ENCODE peak calls at places on chromosomes 13 and 19, in six cellular contexts. One of them, this sample, is unnamed.

GRCh38 chr13:45872574-45872973 is 21.0 kb upstream of the SIAH3 start:
- DNase-seq in nucleus accumbens: no peak
- DNase-seq in adrenal gland: no peak
- DNase-seq in T-helper 1 cell: no peak
- DNase-seq in uterus: no peak
- DNase-seq in tibial nerve: no peak
- DNase-seq in this sample: no peak

GRCh38 chr19:12946092-12946845 is 607 bp downstream of the RAD23A start:
- DNase-seq in T-helper 1 cell: peak; percentile 49
- DNase-seq in tibial nerve: no peak
- DNase-seq in uterus: peak; percentile 72
- DNase-seq in adrenal gland: peak; percentile 83
- DNase-seq in nucleus accumbens: peak; percentile 53
- DNase-seq in this sample: no peak

GRCh38 chr19:55353803-55354697 is 469 bp downstream of the COX6B2 start:
- DNase-seq in T-helper 1 cell: peak; percentile 77
- DNase-seq in adrenal gland: peak; percentile 55
- DNase-seq in nucleus accumbens: peak; percentile 25
- DNase-seq in uterus: peak; percentile 65
- DNase-seq in tibial nerve: no peak
- DNase-seq in this sample: no peak

GRCh38 chr13:57933606-57934005 is 302.1 kb downstream of the PCDH17 start:
- DNase-seq in uterus: no peak
- DNase-seq in nucleus accumbens: no peak
- DNase-seq in T-helper 1 cell: no peak
- DNase-seq in adrenal gland: no peak
- DNase-seq in tibial nerve: no peak
- DNase-seq in this sample: no peak

GRCh38 chr13:38752726-38753125 is 65.8 kb downstream of the FREM2 start:
- DNase-seq in nucleus accumbens: no peak
- DNase-seq in tibial nerve: no peak
- DNase-seq in T-helper 1 cell: no peak
- DNase-seq in uterus: no peak
- DNase-seq in adrenal gland: no peak
- DNase-seq in this sample: no peak

GRCh38 chr19:48203227-48203793 is 32.8 kb downstream of the ZSWIM9 start:
- DNase-seq in T-helper 1 cell: peak; percentile 15
- DNase-seq in nucleus accumbens: no peak
- DNase-seq in uterus: no peak
- DNase-seq in adrenal gland: no peak
- DNase-seq in tibial nerve: no peak
- DNase-seq in this sample: no peak

GRCh38 chr13:45257638-45258338 is 56.9 kb upstream of the KCTD4 start:
- DNase-seq in tibial nerve: no peak
- DNase-seq in nucleus accumbens: no peak
- DNase-seq in T-helper 1 cell: peak; percentile 29
- DNase-seq in uterus: no peak
- DNase-seq in adrenal gland: no peak
- DNase-seq in this sample: no peak

GRCh38 chr19:17671906-17672305 is 16.2 kb downstream of the UNC13A start:
- DNase-seq in tibial nerve: no peak
- DNase-seq in nucleus accumbens: no peak
- DNase-seq in T-helper 1 cell: peak; percentile 14
- DNase-seq in adrenal gland: no peak
- DNase-seq in uterus: no peak
- DNase-seq in this sample: no peak

GRCh38 chr13:43684947-43685725 is 101.6 kb downstream of the ENOX1 start:
- DNase-seq in tibial nerve: no peak
- DNase-seq in adrenal gland: no peak
- DNase-seq in T-helper 1 cell: no peak
- DNase-seq in uterus: no peak
- DNase-seq in nucleus accumbens: no peak
- DNase-seq in this sample: no peak

GRCh38 chr13:19597523-19597922 is 35.9 kb upstream of the MPHOSPH8 start:
- DNase-seq in nucleus accumbens: no peak
- DNase-seq in uterus: no peak
- DNase-seq in tibial nerve: no peak
- DNase-seq in T-helper 1 cell: no peak
- DNase-seq in adrenal gland: no peak
- DNase-seq in this sample: no peak

GRCh38 chr13:110319774-110320509 is 12.9 kb downstream of the COL4A2 start:
- DNase-seq in tibial nerve: no peak
- DNase-seq in T-helper 1 cell: peak; percentile 17
- DNase-seq in uterus: no peak
- DNase-seq in nucleus accumbens: no peak
- DNase-seq in adrenal gland: no peak
- DNase-seq in this sample: no peak

GRCh38 chr13:105537113-105537512 is 998.3 kb downstream of the EFNB2 start:
- DNase-seq in nucleus accumbens: no peak
- DNase-seq in adrenal gland: no peak
- DNase-seq in T-helper 1 cell: no peak
- DNase-seq in tibial nerve: no peak
- DNase-seq in uterus: no peak
- DNase-seq in this sample: no peak

GRCh38 chr19:29609636-29610035 is 3.6 kb downstream of the POP4 start:
- DNase-seq in nucleus accumbens: no peak
- DNase-seq in uterus: no peak
- DNase-seq in tibial nerve: no peak
- DNase-seq in adrenal gland: no peak
- DNase-seq in T-helper 1 cell: no peak
- DNase-seq in this sample: no peak

GRCh38 chr13:79933389-79933788 is 407.5 kb downstream of the SPRY2 start:
- DNase-seq in tibial nerve: no peak
- DNase-seq in adrenal gland: no peak
- DNase-seq in uterus: no peak
- DNase-seq in nucleus accumbens: no peak
- DNase-seq in T-helper 1 cell: no peak
- DNase-seq in this sample: no peak

GRCh38 chr19:13764821-13765394 is 586 bp downstream of the MRI1 start:
- DNase-seq in nucleus accumbens: peak; percentile 21
- DNase-seq in uterus: no peak
- DNase-seq in T-helper 1 cell: peak; percentile 25
- DNase-seq in adrenal gland: peak; percentile 47
- DNase-seq in tibial nerve: no peak
- DNase-seq in this sample: peak; percentile 89

GRCh38 chr13:91744284-91744683 is 345.9 kb downstream of the GPC5 start:
- DNase-seq in tibial nerve: no peak
- DNase-seq in adrenal gland: no peak
- DNase-seq in uterus: no peak
- DNase-seq in nucleus accumbens: no peak
- DNase-seq in T-helper 1 cell: no peak
- DNase-seq in this sample: no peak

GRCh38 chr13:51730927-51731326 is 73.0 kb downstream of the DHRS12 start:
- DNase-seq in T-helper 1 cell: no peak
- DNase-seq in uterus: no peak
- DNase-seq in nucleus accumbens: no peak
- DNase-seq in adrenal gland: no peak
- DNase-seq in tibial nerve: no peak
- DNase-seq in this sample: no peak

GRCh38 chr13:85366759-85367417 is 432.3 kb downstream of the SLITRK6 start:
- DNase-seq in T-helper 1 cell: no peak
- DNase-seq in adrenal gland: no peak
- DNase-seq in tibial nerve: no peak
- DNase-seq in uterus: no peak
- DNase-seq in nucleus accumbens: no peak
- DNase-seq in this sample: no peak

GRCh38 chr13:50094615-50095293 is 79.5 kb downstream of the KCNRG start:
- DNase-seq in adrenal gland: no peak
- DNase-seq in nucleus accumbens: no peak
- DNase-seq in uterus: no peak
- DNase-seq in tibial nerve: no peak
- DNase-seq in T-helper 1 cell: no peak
- DNase-seq in this sample: no peak

GRCh38 chr13:30869491-30869890 is 36.6 kb upstream of the MEDAG start:
- DNase-seq in tibial nerve: no peak
- DNase-seq in T-helper 1 cell: no peak
- DNase-seq in nucleus accumbens: no peak
- DNase-seq in adrenal gland: no peak
- DNase-seq in uterus: peak; percentile 69
- DNase-seq in this sample: no peak

GRCh38 chr19:2962018-2962670 is 15.2 kb upstream of the TLE6 start:
- DNase-seq in adrenal gland: no peak
- DNase-seq in uterus: no peak
- DNase-seq in T-helper 1 cell: peak; percentile 73
- DNase-seq in nucleus accumbens: no peak
- DNase-seq in tibial nerve: no peak
- DNase-seq in this sample: no peak

This sample was measured in lower leg skin.